ENCODE peak calls at places on chromosome 7, in nine cellular contexts. One of them, this sample, is unnamed.

GRCh38 chr7:66928388-66928787 is 7.4 kb downstream of the TMEM248 start:
- DNase-seq in AG09309: no peak
- DNase-seq in H1: no peak
- DNase-seq in IMR-90: no peak
- DNase-seq in CD8-positive, alpha-beta T cell: no peak
- DNase-seq in transverse colon: no peak
- DNase-seq in lower lobe of right lung: no peak
- DNase-seq in tibial artery: no peak
- DNase-seq in right lobe of liver: no peak
- DNase-seq in this sample: peak; percentile 37

GRCh38 chr7:18004372-18004771 is 23.3 kb downstream of the PRPS1L1 start:
- DNase-seq in AG09309: no peak
- DNase-seq in H1: no peak
- DNase-seq in IMR-90: peak; percentile 17
- DNase-seq in CD8-positive, alpha-beta T cell: no peak
- DNase-seq in transverse colon: no peak
- DNase-seq in lower lobe of right lung: no peak
- DNase-seq in tibial artery: no peak
- DNase-seq in right lobe of liver: no peak
- DNase-seq in this sample: no peak

GRCh38 chr7:1210979-1211608 is 21.6 kb upstream of the UNCX start:
- DNase-seq in AG09309: no peak
- DNase-seq in H1: no peak
- DNase-seq in IMR-90: no peak
- DNase-seq in CD8-positive, alpha-beta T cell: no peak
- DNase-seq in transverse colon: no peak
- DNase-seq in lower lobe of right lung: no peak
- DNase-seq in tibial artery: no peak
- DNase-seq in right lobe of liver: no peak
- DNase-seq in this sample: no peak

GRCh38 chr7:105708681-105709080 is 127.4 kb upstream of the EFCAB10 start:
- DNase-seq in AG09309: no peak
- DNase-seq in H1: no peak
- DNase-seq in IMR-90: no peak
- DNase-seq in CD8-positive, alpha-beta T cell: no peak
- DNase-seq in transverse colon: no peak
- DNase-seq in lower lobe of right lung: no peak
- DNase-seq in tibial artery: no peak
- DNase-seq in right lobe of liver: no peak
- DNase-seq in this sample: no peak

GRCh38 chr7:69723663-69724062 is 125.4 kb downstream of the AUTS2 start:
- DNase-seq in AG09309: no peak
- DNase-seq in H1: no peak
- DNase-seq in IMR-90: no peak
- DNase-seq in CD8-positive, alpha-beta T cell: no peak
- DNase-seq in transverse colon: no peak
- DNase-seq in lower lobe of right lung: no peak
- DNase-seq in tibial artery: no peak
- DNase-seq in right lobe of liver: no peak
- DNase-seq in this sample: no peak

GRCh38 chr7:98075801-98076200 is 30.9 kb upstream of the LMTK2 start:
- DNase-seq in AG09309: no peak
- DNase-seq in H1: no peak
- DNase-seq in IMR-90: no peak
- DNase-seq in CD8-positive, alpha-beta T cell: no peak
- DNase-seq in transverse colon: no peak
- DNase-seq in lower lobe of right lung: no peak
- DNase-seq in tibial artery: no peak
- DNase-seq in right lobe of liver: no peak
- DNase-seq in this sample: no peak

GRCh38 chr7:6096581-6096980 is 65.4 kb downstream of the ANKRD61 start:
- DNase-seq in AG09309: no peak
- DNase-seq in H1: no peak
- DNase-seq in IMR-90: no peak
- DNase-seq in CD8-positive, alpha-beta T cell: no peak
- DNase-seq in transverse colon: no peak
- DNase-seq in lower lobe of right lung: no peak
- DNase-seq in tibial artery: no peak
- DNase-seq in right lobe of liver: no peak
- DNase-seq in this sample: no peak

GRCh38 chr7:138625849-138626230 is 75.3 kb downstream of the SVOPL start:
- DNase-seq in AG09309: no peak
- DNase-seq in H1: no peak
- DNase-seq in IMR-90: no peak
- DNase-seq in CD8-positive, alpha-beta T cell: no peak
- DNase-seq in transverse colon: no peak
- DNase-seq in lower lobe of right lung: no peak
- DNase-seq in tibial artery: no peak
- DNase-seq in right lobe of liver: no peak
- DNase-seq in this sample: no peak

GRCh38 chr7:86814980-86815379 is 171.3 kb downstream of the GRM3 start:
- DNase-seq in AG09309: no peak
- DNase-seq in H1: peak; percentile 9
- DNase-seq in IMR-90: no peak
- DNase-seq in CD8-positive, alpha-beta T cell: no peak
- DNase-seq in transverse colon: no peak
- DNase-seq in lower lobe of right lung: no peak
- DNase-seq in tibial artery: no peak
- DNase-seq in right lobe of liver: no peak
- DNase-seq in this sample: peak; percentile 3

GRCh38 chr7:15041226-15041625 is 138.7 kb upstream of the DGKB start:
- DNase-seq in AG09309: no peak
- DNase-seq in H1: no peak
- DNase-seq in IMR-90: peak; percentile 21
- DNase-seq in CD8-positive, alpha-beta T cell: no peak
- DNase-seq in transverse colon: no peak
- DNase-seq in lower lobe of right lung: no peak
- DNase-seq in tibial artery: no peak
- DNase-seq in right lobe of liver: no peak
- DNase-seq in this sample: peak; percentile 6

GRCh38 chr7:42720871-42721835 is 190.7 kb downstream of the C7orf25 start:
- DNase-seq in AG09309: no peak
- DNase-seq in H1: no peak
- DNase-seq in IMR-90: no peak
- DNase-seq in CD8-positive, alpha-beta T cell: no peak
- DNase-seq in transverse colon: no peak
- DNase-seq in lower lobe of right lung: no peak
- DNase-seq in tibial artery: no peak
- DNase-seq in right lobe of liver: no peak
- DNase-seq in this sample: no peak

GRCh38 chr7:91182819-91183405 is 81.3 kb upstream of the FZD1 start:
- DNase-seq in AG09309: peak; percentile 91
- DNase-seq in H1: no peak
- DNase-seq in IMR-90: peak; percentile 98
- DNase-seq in CD8-positive, alpha-beta T cell: no peak
- DNase-seq in transverse colon: no peak
- DNase-seq in lower lobe of right lung: no peak
- DNase-seq in tibial artery: no peak
- DNase-seq in right lobe of liver: no peak
- DNase-seq in this sample: peak; percentile 75

GRCh38 chr7:159010951-159011820 is 133.5 kb downstream of the VIPR2 start:
- DNase-seq in AG09309: no peak
- DNase-seq in H1: no peak
- DNase-seq in IMR-90: no peak
- DNase-seq in CD8-positive, alpha-beta T cell: no peak
- DNase-seq in transverse colon: no peak
- DNase-seq in lower lobe of right lung: no peak
- DNase-seq in tibial artery: no peak
- DNase-seq in right lobe of liver: no peak
- DNase-seq in this sample: no peak

GRCh38 chr7:125059861-125060456 is 130.3 kb upstream of the POT1 start:
- DNase-seq in AG09309: no peak
- DNase-seq in H1: no peak
- DNase-seq in IMR-90: peak; percentile 3
- DNase-seq in CD8-positive, alpha-beta T cell: no peak
- DNase-seq in transverse colon: no peak
- DNase-seq in lower lobe of right lung: no peak
- DNase-seq in tibial artery: no peak
- DNase-seq in right lobe of liver: no peak
- DNase-seq in this sample: peak; percentile 39
- TF ChIP-seq CTCF in AG09309: no peak
- TF ChIP-seq CTCF in H1: no peak
- TF ChIP-seq CTCF in IMR-90: peak; percentile 44
- TF ChIP-seq CTCF in CD8-positive, alpha-beta T cell: no peak
- TF ChIP-seq CTCF in transverse colon: no peak
- TF ChIP-seq CTCF in lower lobe of right lung: peak; percentile 25
- TF ChIP-seq CTCF in tibial artery: peak; percentile 28
- TF ChIP-seq CTCF in right lobe of liver: peak; percentile 44
- TF ChIP-seq CTCF in this sample: peak; percentile 43

DNA sequence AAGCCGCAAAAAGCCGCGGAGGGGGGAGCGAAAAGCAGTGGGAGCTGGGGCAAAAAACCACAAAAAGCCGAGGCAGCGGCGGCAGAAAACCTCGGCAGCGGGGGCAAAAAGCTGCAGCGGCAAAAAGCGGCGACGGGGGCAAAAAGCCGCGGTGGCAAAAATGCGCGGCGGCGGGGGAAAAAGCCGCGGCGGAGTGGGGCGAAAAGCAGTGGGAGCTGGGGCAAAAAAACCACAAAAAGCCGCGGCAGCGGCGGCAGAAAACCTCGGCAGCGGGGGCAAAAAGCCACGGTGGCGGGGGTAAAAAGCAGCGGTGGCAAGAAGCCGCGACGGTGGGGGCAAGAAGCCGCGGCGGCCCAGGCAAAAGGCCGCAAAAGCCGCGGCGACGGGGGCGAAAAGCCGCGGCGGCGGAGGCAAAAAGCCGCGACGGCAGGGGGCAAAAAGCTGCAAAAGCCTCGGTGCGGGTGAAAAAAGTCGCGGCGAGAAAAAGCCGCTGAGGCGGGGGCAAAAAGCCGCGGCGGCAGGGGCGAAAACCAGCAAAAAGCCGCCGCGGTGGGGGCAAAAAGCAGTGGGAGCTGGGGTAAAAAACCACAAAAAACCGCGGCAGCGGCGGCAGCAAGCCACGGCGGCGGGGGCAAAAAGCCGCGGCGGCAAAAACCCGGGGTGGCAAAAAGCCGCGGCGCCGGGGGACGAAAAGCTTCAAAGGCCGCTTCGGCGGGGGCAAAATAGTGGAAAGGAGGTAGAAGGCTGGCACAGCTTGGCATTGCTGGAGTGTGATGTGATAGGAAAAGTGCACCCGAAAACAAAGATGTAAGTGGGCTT is 135.9 kb downstream of the ZNF92 start:
- DNase-seq in AG09309: no peak
- DNase-seq in H1: no peak
- DNase-seq in IMR-90: no peak
- DNase-seq in CD8-positive, alpha-beta T cell: no peak
- DNase-seq in transverse colon: no peak
- DNase-seq in lower lobe of right lung: no peak
- DNase-seq in tibial artery: no peak
- DNase-seq in right lobe of liver: no peak
- DNase-seq in this sample: no peak
- H3K4me3 ChIP-seq in AG09309: peak overlapping the region; percentile 37
- H3K4me3 ChIP-seq in H1: peak overlapping the region; percentile 49
- H3K4me3 ChIP-seq in IMR-90: peak overlapping the region; percentile 18
- H3K4me3 ChIP-seq in CD8-positive, alpha-beta T cell: peak overlapping the region; percentile 49
- H3K4me3 ChIP-seq in transverse colon: peak overlapping the region; percentile 43
- H3K4me3 ChIP-seq in lower lobe of right lung: peak overlapping the region; percentile 41
- H3K4me3 ChIP-seq in tibial artery: peak overlapping the region; percentile 51
- H3K4me3 ChIP-seq in right lobe of liver: no peak overlapping the region
- H3K4me3 ChIP-seq in this sample: peak overlapping the region; percentile 44

DNA sequence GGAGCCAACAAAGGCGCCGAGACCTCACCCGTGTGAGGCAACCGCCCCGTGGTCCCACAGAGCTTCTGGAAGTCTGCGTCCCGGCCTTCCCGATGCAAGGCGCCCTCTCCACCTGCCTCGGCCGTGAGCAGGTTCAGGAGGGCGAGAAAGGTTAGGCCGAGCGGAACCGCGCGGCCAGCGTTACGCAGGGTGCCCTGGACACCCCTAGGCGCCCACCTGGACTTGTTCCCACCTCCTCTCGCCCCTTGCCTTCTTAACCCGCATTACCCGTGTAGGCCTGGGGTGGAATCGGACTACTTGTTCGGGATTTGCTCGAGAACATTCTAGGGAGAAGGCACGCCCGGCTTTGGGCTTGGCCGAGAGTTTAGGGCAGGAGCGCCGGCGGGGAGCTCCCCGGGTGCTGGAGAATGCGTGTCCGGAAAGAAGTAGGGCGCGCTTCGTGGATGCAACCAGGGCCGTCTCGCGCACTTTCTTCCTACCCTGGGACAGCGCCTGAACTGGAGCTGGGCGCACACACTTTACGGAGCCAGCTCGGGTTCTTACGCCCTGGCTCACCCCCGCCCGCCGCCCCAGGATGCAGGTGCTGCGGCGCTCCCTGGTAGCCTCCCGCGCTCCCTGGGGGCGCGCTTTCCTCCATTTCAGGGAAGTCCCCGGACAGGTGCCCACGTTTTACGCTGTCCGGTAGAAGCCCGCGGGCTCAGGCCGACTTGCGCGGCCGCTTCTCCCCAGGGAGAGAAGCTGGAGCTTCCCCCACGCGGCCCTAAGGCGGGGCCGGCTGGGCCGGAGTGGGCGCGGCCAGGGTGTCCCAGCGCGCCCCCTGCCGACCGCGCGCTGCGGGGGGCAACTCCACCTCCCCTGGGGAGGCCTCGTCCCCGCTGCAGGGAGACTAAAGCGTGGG is 74.5 kb downstream of the INSIG1 start:
- DNase-seq in AG09309: no peak
- DNase-seq in H1: no peak
- DNase-seq in IMR-90: no peak
- DNase-seq in CD8-positive, alpha-beta T cell: no peak
- DNase-seq in transverse colon: no peak
- DNase-seq in lower lobe of right lung: peak; percentile 49
- DNase-seq in tibial artery: no peak
- DNase-seq in right lobe of liver: peak; percentile 39
- DNase-seq in this sample: no peak
- TF ChIP-seq CTCF in AG09309: no peak
- TF ChIP-seq CTCF in H1: no peak
- TF ChIP-seq CTCF in IMR-90: peak; percentile 29
- TF ChIP-seq CTCF in CD8-positive, alpha-beta T cell: no peak
- TF ChIP-seq CTCF in transverse colon: no peak
- TF ChIP-seq CTCF in lower lobe of right lung: peak; percentile 38
- TF ChIP-seq CTCF in tibial artery: no peak
- TF ChIP-seq CTCF in right lobe of liver: peak; percentile 72
- TF ChIP-seq CTCF in this sample: no peak

DNA sequence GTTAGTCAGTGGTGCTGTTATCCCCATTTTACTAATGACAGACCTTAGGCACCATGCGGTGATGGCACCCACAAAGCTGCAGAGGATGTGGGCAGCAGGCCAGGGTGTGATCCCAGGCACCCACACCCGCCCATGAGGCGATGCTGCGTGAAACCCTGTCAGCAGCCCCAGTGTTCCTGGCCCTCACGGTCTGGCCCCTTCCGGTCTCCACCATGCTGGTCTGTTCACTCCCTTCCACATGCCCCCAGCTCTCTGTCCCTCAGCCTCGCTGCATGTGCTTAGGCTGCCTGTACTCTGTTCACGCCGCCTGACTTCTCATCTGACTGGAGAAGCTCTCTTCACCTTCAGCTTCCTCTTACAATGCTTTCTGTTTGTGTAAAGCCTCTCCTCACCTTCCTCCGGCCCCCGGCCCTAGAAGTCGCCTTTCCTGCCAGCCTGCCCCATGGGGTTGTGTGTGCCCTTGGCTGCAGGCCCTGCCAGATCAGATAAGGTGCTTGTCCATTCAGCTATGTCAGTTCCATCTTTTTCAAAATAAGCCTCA is 17.6 kb upstream of the ORAI2 start:
- DNase-seq in AG09309: no peak
- DNase-seq in H1: no peak
- DNase-seq in IMR-90: no peak
- DNase-seq in CD8-positive, alpha-beta T cell: no peak
- DNase-seq in transverse colon: peak; percentile 38
- DNase-seq in lower lobe of right lung: peak; percentile 55
- DNase-seq in tibial artery: no peak
- DNase-seq in right lobe of liver: no peak
- DNase-seq in this sample: no peak
- H3K4me3 ChIP-seq in AG09309: no peak overlapping the region
- H3K4me3 ChIP-seq in H1: no peak overlapping the region
- H3K4me3 ChIP-seq in IMR-90: no peak overlapping the region
- H3K4me3 ChIP-seq in CD8-positive, alpha-beta T cell: peak overlapping the region; percentile 33
- H3K4me3 ChIP-seq in transverse colon: no peak overlapping the region
- H3K4me3 ChIP-seq in lower lobe of right lung: no peak overlapping the region
- H3K4me3 ChIP-seq in tibial artery: no peak overlapping the region
- H3K4me3 ChIP-seq in right lobe of liver: no peak overlapping the region
- H3K4me3 ChIP-seq in this sample: no peak overlapping the region

This sample was measured in fibroblast of pulmonary artery.